ENCODE peak calls at places on chromosome 16, in six cellular contexts. One of them, this sample, is unnamed.

GRCh38 chr16:53084141-53084541 is 29.4 kb downstream of the CHD9 start:
- DNase-seq in K562: no peak
- DNase-seq in GM12878: no peak
- DNase-seq in GM12892: no peak
- DNase-seq in HepG2: no peak
- DNase-seq in H1: no peak
- DNase-seq in this sample: no peak

GRCh38 chr16:19781196-19781595 is 63.1 kb downstream of the IQCK start:
- DNase-seq in GM12892: no peak
- DNase-seq in GM12878: no peak
- DNase-seq in K562: no peak
- DNase-seq in HepG2: no peak
- DNase-seq in H1: peak; percentile 8
- DNase-seq in this sample: no peak

GRCh38 chr16:4324871-4325740 is 9.2 kb downstream of the GLIS2 start:
- DNase-seq in GM12892: no peak
- DNase-seq in GM12878: no peak
- DNase-seq in K562: peak; percentile 31
- DNase-seq in HepG2: no peak
- DNase-seq in H1: no peak
- DNase-seq in this sample: no peak

GRCh38 chr16:72240949-72241348 is 69.0 kb upstream of the PMFBP1 start:
- DNase-seq in H1: no peak
- DNase-seq in K562: no peak
- DNase-seq in HepG2: no peak
- DNase-seq in GM12878: no peak
- DNase-seq in GM12892: no peak
- DNase-seq in this sample: no peak

GRCh38 chr16:13021996-13022395 is 120.6 kb downstream of the SHISA9 start:
- DNase-seq in H1: no peak
- DNase-seq in K562: no peak
- DNase-seq in HepG2: no peak
- DNase-seq in GM12878: no peak
- DNase-seq in GM12892: no peak
- DNase-seq in this sample: no peak

GRCh38 chr16:49345829-49346228 is 27.8 kb upstream of the C16orf78 start:
- DNase-seq in GM12892: no peak
- DNase-seq in HepG2: no peak
- DNase-seq in GM12878: no peak
- DNase-seq in K562: peak; percentile 21
- DNase-seq in H1: peak; percentile 76
- DNase-seq in this sample: no peak

GRCh38 chr16:13099822-13100221 is 198.4 kb downstream of the SHISA9 start:
- DNase-seq in GM12878: no peak
- DNase-seq in H1: no peak
- DNase-seq in HepG2: no peak
- DNase-seq in GM12892: no peak
- DNase-seq in K562: no peak
- DNase-seq in this sample: no peak

GRCh38 chr16:74730049-74730683 is 29.5 kb upstream of the MLKL start:
- DNase-seq in HepG2: no peak
- DNase-seq in K562: no peak
- DNase-seq in GM12892: no peak
- DNase-seq in H1: no peak
- DNase-seq in GM12878: no peak
- DNase-seq in this sample: no peak

GRCh38 chr16:50254072-50254471 is 12.3 kb upstream of the ADCY7 start:
- DNase-seq in GM12878: no peak
- DNase-seq in GM12892: no peak
- DNase-seq in K562: peak; percentile 84
- DNase-seq in HepG2: no peak
- DNase-seq in H1: no peak
- DNase-seq in this sample: no peak

GRCh38 chr16:55567382-55567781 is 898 bp downstream of the CAPNS2 start:
- DNase-seq in GM12892: no peak
- DNase-seq in HepG2: no peak
- DNase-seq in K562: no peak
- DNase-seq in GM12878: no peak
- DNase-seq in H1: no peak
- DNase-seq in this sample: no peak

GRCh38 chr16:49969356-49970030 is 55.5 kb upstream of the CNEP1R1 start:
- DNase-seq in H1: no peak
- DNase-seq in GM12878: no peak
- DNase-seq in K562: no peak
- DNase-seq in GM12892: no peak
- DNase-seq in HepG2: peak; percentile 18
- DNase-seq in this sample: no peak

GRCh38 chr16:19846421-19846820 is 38.2 kb downstream of the GPRC5B start:
- DNase-seq in K562: no peak
- DNase-seq in GM12878: no peak
- DNase-seq in GM12892: no peak
- DNase-seq in HepG2: no peak
- DNase-seq in H1: no peak
- DNase-seq in this sample: no peak

GRCh38 chr16:76583466-76583865 is 306.3 kb downstream of the CNTNAP4 start:
- DNase-seq in GM12892: no peak
- DNase-seq in H1: no peak
- DNase-seq in K562: no peak
- DNase-seq in GM12878: no peak
- DNase-seq in HepG2: no peak
- DNase-seq in this sample: no peak

GRCh38 chr16:4734730-4735575 is 616 bp downstream of the DNAAF8 start:
- DNase-seq in HepG2: peak; percentile 61
- DNase-seq in GM12878: no peak
- DNase-seq in H1: peak; percentile 96
- DNase-seq in K562: peak; percentile 88
- DNase-seq in GM12892: peak; percentile 90
- DNase-seq in this sample: peak; percentile 94

GRCh38 chr16:70419384-70420327 is 19.2 kb downstream of the ST3GAL2 start:
- DNase-seq in GM12878: no peak
- DNase-seq in H1: no peak
- DNase-seq in GM12892: no peak
- DNase-seq in K562: no peak
- DNase-seq in HepG2: no peak
- DNase-seq in this sample: no peak

GRCh38 chr16:22813223-22813945 is 578 bp upstream of the HS3ST2 start:
- DNase-seq in GM12878: no peak
- DNase-seq in K562: peak; percentile 36
- DNase-seq in GM12892: no peak
- DNase-seq in HepG2: peak; percentile 28
- DNase-seq in H1: peak; percentile 97
- DNase-seq in this sample: peak; percentile 36

GRCh38 chr16:381788-382717 is at the start of gene PGAP6:
- DNase-seq in GM12892: peak; percentile 91
- DNase-seq in H1: peak; percentile 70
- DNase-seq in K562: peak; percentile 67
- DNase-seq in HepG2: no peak
- DNase-seq in GM12878: no peak
- DNase-seq in this sample: peak; percentile 95
- TF ChIP-seq POLR2A in GM12892: peak; percentile 68
- TF ChIP-seq POLR2A in H1: no peak
- TF ChIP-seq POLR2A in K562: no peak
- TF ChIP-seq POLR2A in HepG2: no peak
- TF ChIP-seq POLR2A in GM12878: peak; percentile 82
- TF ChIP-seq POLR2A in this sample: no peak

GRCh38 chr16:60414617-60415016 is 1621.6 kb downstream of the CDH8 start:
- DNase-seq in H1: no peak
- DNase-seq in GM12892: no peak
- DNase-seq in HepG2: no peak
- DNase-seq in GM12878: no peak
- DNase-seq in K562: no peak
- DNase-seq in this sample: no peak
- TF ChIP-seq TAF1 in H1: no peak
- TF ChIP-seq TAF1 in GM12892: no peak
- TF ChIP-seq TAF1 in HepG2: no peak
- TF ChIP-seq TAF1 in GM12878: no peak
- TF ChIP-seq TAF1 in K562: no peak
- TF ChIP-seq TAF1 in this sample: no peak

GRCh38 chr16:1680361-1680760 is 2.3 kb downstream of the JPT2 start:
- DNase-seq in GM12878: no peak
- DNase-seq in H1: no peak
- DNase-seq in K562: no peak
- DNase-seq in GM12892: no peak
- DNase-seq in HepG2: no peak
- DNase-seq in this sample: no peak

GRCh38 chr16:1677339-1677738 is 740 bp upstream of the JPT2 start:
- DNase-seq in H1: no peak
- DNase-seq in GM12878: no peak
- DNase-seq in K562: peak; percentile 21
- DNase-seq in GM12892: no peak
- DNase-seq in HepG2: no peak
- DNase-seq in this sample: no peak

GRCh38 chr16:1677942-1678499 is at the start of gene JPT2:
- DNase-seq in GM12878: peak; percentile 84
- DNase-seq in K562: peak; percentile 99
- DNase-seq in H1: peak; percentile 95
- DNase-seq in GM12892: peak; percentile 99
- DNase-seq in HepG2: peak; percentile 93
- DNase-seq in this sample: peak; percentile 99

GRCh38 chr16:1676661-1677060 is 1.4 kb upstream of the JPT2 start:
- DNase-seq in K562: no peak
- DNase-seq in H1: no peak
- DNase-seq in HepG2: no peak
- DNase-seq in GM12878: no peak
- DNase-seq in GM12892: no peak
- DNase-seq in this sample: no peak

DNA sequence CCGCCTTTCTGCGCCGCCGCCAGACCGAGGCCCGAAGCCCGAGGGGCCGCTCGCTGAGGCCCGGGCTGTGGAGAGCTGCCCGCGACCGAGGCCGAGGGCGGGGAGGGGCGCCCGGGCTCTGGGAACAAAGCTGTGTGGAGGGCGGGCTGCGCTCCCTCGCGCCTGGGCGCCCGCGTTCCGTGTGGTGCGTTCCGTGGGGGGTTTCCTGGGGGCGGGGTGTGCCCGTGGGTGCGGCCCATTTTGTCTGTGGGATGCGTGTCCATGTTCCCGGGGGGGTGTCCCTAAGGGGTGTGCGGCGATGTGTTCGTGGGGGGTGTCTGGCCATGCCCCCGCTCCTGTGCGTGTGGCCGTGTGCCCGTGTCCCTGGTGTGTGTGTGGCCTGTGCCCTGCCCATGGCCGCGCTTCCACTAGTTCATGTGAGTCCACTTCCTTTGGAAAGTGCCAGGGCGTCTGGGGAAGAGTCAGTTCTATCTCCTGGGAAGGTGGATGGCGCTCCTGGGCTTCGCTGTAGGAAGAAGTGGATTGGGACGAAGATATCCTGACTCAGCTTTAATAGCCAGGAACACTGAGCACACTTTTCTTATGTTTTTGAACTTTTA is 520 bp downstream of the JPT2 start:
- DNase-seq in K562: peak; percentile 37
- DNase-seq in HepG2: peak; percentile 12
- DNase-seq in H1: no peak
- DNase-seq in GM12892: no peak
- DNase-seq in GM12878: no peak
- DNase-seq in this sample: no peak
- TF ChIP-seq POLR2A in K562: no peak
- TF ChIP-seq POLR2A in HepG2: no peak
- TF ChIP-seq POLR2A in H1: peak; percentile 17
- TF ChIP-seq POLR2A in GM12892: no peak
- TF ChIP-seq POLR2A in GM12878: peak; percentile 46
- TF ChIP-seq POLR2A in this sample: peak; percentile 25

DNA sequence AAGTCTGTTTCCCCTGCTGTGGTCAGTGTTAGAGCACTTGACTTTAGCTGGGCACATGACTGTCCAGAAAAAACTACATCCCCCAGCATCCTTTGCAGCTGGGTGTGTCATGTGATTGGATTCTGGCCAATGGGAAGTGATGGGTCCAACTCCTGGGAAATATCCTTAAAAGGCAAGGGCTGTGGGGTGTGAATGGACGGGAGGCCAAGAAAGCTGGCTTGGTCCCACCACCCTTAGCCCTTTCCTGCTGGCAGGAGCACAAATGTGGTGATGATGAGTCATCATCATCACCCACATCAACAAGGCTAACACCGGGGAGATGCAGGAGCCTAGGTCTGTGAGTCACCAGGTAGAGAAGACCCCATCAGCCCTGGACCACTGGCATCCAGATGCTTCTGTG is 341.7 kb downstream of the C16orf95 start:
- DNase-seq in H1: peak; percentile 68
- DNase-seq in GM12878: no peak
- DNase-seq in K562: peak; percentile 47
- DNase-seq in HepG2: no peak
- DNase-seq in GM12892: no peak
- DNase-seq in this sample: no peak
- TF ChIP-seq TAF1 in H1: no peak
- TF ChIP-seq TAF1 in GM12878: no peak
- TF ChIP-seq TAF1 in K562: no peak
- TF ChIP-seq TAF1 in HepG2: no peak
- TF ChIP-seq TAF1 in GM12892: no peak
- TF ChIP-seq TAF1 in this sample: no peak

DNA sequence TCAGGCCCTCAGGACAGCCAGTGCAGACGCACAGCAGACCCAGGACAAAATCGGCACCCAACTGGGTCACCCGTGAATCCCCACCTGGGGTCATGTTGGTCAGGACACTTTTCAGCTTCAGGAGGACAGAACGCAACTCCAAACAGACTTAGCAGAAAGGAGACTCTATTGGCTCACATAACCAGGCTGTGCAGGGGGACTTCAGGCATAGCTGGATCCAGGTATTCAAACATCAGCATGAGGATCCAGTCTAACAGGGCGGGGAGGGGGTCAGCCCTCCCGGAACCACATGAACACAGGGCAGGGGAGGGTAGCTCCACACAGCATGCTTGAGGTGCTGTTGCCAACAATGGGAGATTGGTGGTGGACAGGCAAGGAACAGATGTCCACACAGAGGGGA is 22.0 kb downstream of the ZNF469 start:
- DNase-seq in GM12878: no peak
- DNase-seq in K562: no peak
- DNase-seq in GM12892: no peak
- DNase-seq in HepG2: no peak
- DNase-seq in H1: no peak
- DNase-seq in this sample: no peak
- TF ChIP-seq POLR2A in GM12878: no peak
- TF ChIP-seq POLR2A in K562: no peak
- TF ChIP-seq POLR2A in GM12892: no peak
- TF ChIP-seq POLR2A in HepG2: no peak
- TF ChIP-seq POLR2A in H1: no peak
- TF ChIP-seq POLR2A in this sample: no peak

GRCh38 chr16:27240948-27241531 is 27.5 kb downstream of the NSMCE1 start:
- DNase-seq in K562: no peak
- DNase-seq in HepG2: no peak
- DNase-seq in H1: no peak
- DNase-seq in GM12892: no peak
- DNase-seq in GM12878: no peak
- DNase-seq in this sample: no peak
- TF ChIP-seq TAF1 in K562: no peak
- TF ChIP-seq TAF1 in HepG2: no peak
- TF ChIP-seq TAF1 in H1: no peak
- TF ChIP-seq TAF1 in GM12892: no peak
- TF ChIP-seq TAF1 in GM12878: no peak
- TF ChIP-seq TAF1 in this sample: no peak

This sample was measured in GM12891.